ENCODE peak calls at places on chromosomes 12 and 14, in five cellular contexts. One of them, this sample, is unnamed. For H3K4me1, the result is how much of the 10 kb centered on the place peaks cover.

GRCh38 chr14:85471744-85472143 is 58.2 kb upstream of the FLRT2 start:
- DNase-seq in pancreas: peak
- DNase-seq in psoas muscle: no peak
- DNase-seq in heart left ventricle: no peak
- DNase-seq in lung: peak
- DNase-seq in this sample: peak

GRCh38 chr12:106759526-106760183 is 14.8 kb upstream of the RIC8B start:
- DNase-seq in pancreas: no peak
- DNase-seq in psoas muscle: no peak
- DNase-seq in heart left ventricle: no peak
- DNase-seq in lung: no peak
- DNase-seq in this sample: no peak

GRCh38 chr12:49059385-49060232 is 985 bp downstream of the KMT2D start:
- DNase-seq in pancreas: no peak
- DNase-seq in psoas muscle: peak
- DNase-seq in heart left ventricle: peak
- DNase-seq in lung: no peak
- DNase-seq in this sample: peak

GRCh38 chr12:71219224-71219623 is 61.4 kb upstream of the TSPAN8 start:
- DNase-seq in pancreas: no peak
- DNase-seq in psoas muscle: no peak
- DNase-seq in heart left ventricle: no peak
- DNase-seq in lung: no peak
- DNase-seq in this sample: no peak

GRCh38 chr14:77302926-77303325 is 17.8 kb downstream of the POMT2 start:
- DNase-seq in pancreas: no peak
- DNase-seq in psoas muscle: no peak
- DNase-seq in heart left ventricle: no peak
- DNase-seq in lung: no peak
- DNase-seq in this sample: peak

GRCh38 chr14:84127430-84127829 is 1402.5 kb upstream of the FLRT2 start:
- DNase-seq in pancreas: no peak
- DNase-seq in psoas muscle: no peak
- DNase-seq in heart left ventricle: no peak
- DNase-seq in lung: no peak
- DNase-seq in this sample: no peak

GRCh38 chr14:36504805-36505192 is 15.2 kb downstream of the NKX2-1 start:
- DNase-seq in pancreas: no peak
- DNase-seq in psoas muscle: no peak
- DNase-seq in heart left ventricle: no peak
- DNase-seq in lung: no peak
- DNase-seq in this sample: no peak

GRCh38 chr12:127411141-127411915 is 855.6 kb upstream of the TMEM132C start:
- DNase-seq in pancreas: no peak
- DNase-seq in psoas muscle: no peak
- DNase-seq in heart left ventricle: no peak
- DNase-seq in lung: no peak
- DNase-seq in this sample: no peak

GRCh38 chr12:111440152-111440551 is 34.4 kb downstream of the SH2B3 start:
- DNase-seq in pancreas: no peak
- DNase-seq in psoas muscle: no peak
- DNase-seq in heart left ventricle: no peak
- DNase-seq in lung: no peak
- DNase-seq in this sample: no peak

GRCh38 chr12:121089813-121090430 is 42.8 kb upstream of the P2RX7 start:
- DNase-seq in pancreas: no peak
- DNase-seq in psoas muscle: no peak
- DNase-seq in heart left ventricle: no peak
- DNase-seq in lung: no peak
- DNase-seq in this sample: no peak

GRCh38 chr14:95516554-95517209 is at the start of gene SYNE3:
- DNase-seq in pancreas: no peak
- DNase-seq in psoas muscle: peak
- DNase-seq in heart left ventricle: peak
- DNase-seq in lung: no peak
- DNase-seq in this sample: peak

GRCh38 chr14:98761993-98762392 is 510.0 kb downstream of the BCL11B start:
- DNase-seq in pancreas: no peak
- DNase-seq in psoas muscle: no peak
- DNase-seq in heart left ventricle: no peak
- DNase-seq in lung: no peak
- DNase-seq in this sample: no peak

GRCh38 chr12:25366159-25366558 is 115.4 kb upstream of the KRAS start:
- DNase-seq in pancreas: no peak
- DNase-seq in psoas muscle: no peak
- DNase-seq in heart left ventricle: no peak
- DNase-seq in lung: no peak
- DNase-seq in this sample: no peak

GRCh38 chr12:22046968-22047390 is 961 bp downstream of the CMAS start:
- DNase-seq in pancreas: no peak
- DNase-seq in psoas muscle: no peak
- DNase-seq in heart left ventricle: no peak
- DNase-seq in lung: no peak
- DNase-seq in this sample: peak

GRCh38 chr12:109144224-109144623 is 27.8 kb downstream of the ACACB start:
- DNase-seq in pancreas: no peak
- DNase-seq in psoas muscle: no peak
- DNase-seq in heart left ventricle: no peak
- DNase-seq in lung: no peak
- DNase-seq in this sample: no peak

GRCh38 chr12:94872671-94873367 is 130.7 kb downstream of the NDUFA12 start:
- DNase-seq in pancreas: no peak
- DNase-seq in psoas muscle: no peak
- DNase-seq in heart left ventricle: no peak
- DNase-seq in lung: no peak
- DNase-seq in this sample: no peak

GRCh38 chr14:59245809-59246295 is 57.4 kb downstream of the DAAM1 start:
- DNase-seq in pancreas: no peak
- DNase-seq in psoas muscle: no peak
- DNase-seq in heart left ventricle: no peak
- DNase-seq in lung: no peak
- DNase-seq in this sample: no peak

GRCh38 chr14:65972346-65972745 is 513.8 kb upstream of the CCDC196 start:
- DNase-seq in pancreas: no peak
- DNase-seq in psoas muscle: no peak
- DNase-seq in heart left ventricle: no peak
- DNase-seq in lung: no peak
- DNase-seq in this sample: no peak

GRCh38 chr12:7844131-7844530 is 28.6 kb downstream of the SLC2A14 start:
- DNase-seq in pancreas: no peak
- DNase-seq in psoas muscle: no peak
- DNase-seq in heart left ventricle: no peak
- DNase-seq in lung: no peak
- DNase-seq in this sample: no peak

GRCh38 chr14:81509838-81510452 is 23.7 kb downstream of the SEL1L start:
- DNase-seq in pancreas: no peak
- DNase-seq in psoas muscle: no peak
- DNase-seq in heart left ventricle: no peak
- DNase-seq in lung: no peak
- DNase-seq in this sample: no peak

GRCh38 chr12:53223006-53223305 is 9.1 kb downstream of the RARG start:
- DNase-seq in pancreas: no peak
- DNase-seq in psoas muscle: peak
- DNase-seq in heart left ventricle: no peak
- DNase-seq in lung: no peak
- DNase-seq in this sample: no peak

GRCh38 chr14:89614009-89614691 is 197.1 kb upstream of the FOXN3 start:
- DNase-seq in pancreas: no peak
- DNase-seq in psoas muscle: no peak
- DNase-seq in heart left ventricle: no peak
- DNase-seq in lung: no peak
- DNase-seq in this sample: no peak

DNA sequence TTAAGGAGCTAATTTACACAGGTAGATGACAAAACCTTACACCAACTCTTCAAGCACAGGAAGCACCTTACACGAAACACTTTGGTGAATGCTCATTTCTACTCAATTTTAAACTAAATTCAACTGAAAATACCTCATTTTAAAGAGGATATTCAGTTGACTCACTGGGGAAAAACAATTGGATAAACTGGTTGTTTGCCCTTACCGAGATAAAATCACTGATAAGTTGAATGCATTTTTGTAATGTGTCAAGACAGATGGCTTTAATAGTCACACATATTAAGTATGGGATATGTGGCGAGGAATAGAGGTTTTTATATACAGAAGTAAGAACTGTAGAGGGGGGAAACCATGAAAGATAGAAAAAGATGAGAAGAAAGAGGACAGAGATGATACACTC is 105.4 kb downstream of the HMGA2 start:
- DNase-seq in pancreas: no peak
- DNase-seq in psoas muscle: no peak
- DNase-seq in heart left ventricle: no peak
- DNase-seq in lung: no peak
- DNase-seq in this sample: no peak
- H3K4me1 ChIP-seq in pancreas: under half
- H3K4me1 ChIP-seq in psoas muscle: under half
- H3K4me1 ChIP-seq in heart left ventricle: under half
- H3K4me1 ChIP-seq in lung: under half
- H3K4me1 ChIP-seq in this sample: under half

GRCh38 chr14:86884498-86884897 is 1108.5 kb downstream of the GALC start:
- DNase-seq in pancreas: no peak
- DNase-seq in psoas muscle: no peak
- DNase-seq in heart left ventricle: no peak
- DNase-seq in lung: no peak
- DNase-seq in this sample: no peak

GRCh38 chr14:86882818-86883217 is 1110.2 kb downstream of the GALC start:
- DNase-seq in pancreas: no peak
- DNase-seq in psoas muscle: no peak
- DNase-seq in heart left ventricle: no peak
- DNase-seq in lung: no peak
- DNase-seq in this sample: no peak

GRCh38 chr14:86885280-86885679 is 1107.7 kb downstream of the GALC start:
- DNase-seq in pancreas: no peak
- DNase-seq in psoas muscle: no peak
- DNase-seq in heart left ventricle: no peak
- DNase-seq in lung: no peak
- DNase-seq in this sample: no peak
- TF ChIP-seq CTCF in pancreas: no peak
- TF ChIP-seq CTCF in psoas muscle: no peak
- TF ChIP-seq CTCF in heart left ventricle: no peak
- TF ChIP-seq CTCF in lung: no peak
- TF ChIP-seq CTCF in this sample: no peak

GRCh38 chr14:100849432-100849831 is 23.5 kb downstream of the MEG3 start:
- DNase-seq in pancreas: no peak
- DNase-seq in psoas muscle: no peak
- DNase-seq in heart left ventricle: no peak
- DNase-seq in lung: no peak
- DNase-seq in this sample: peak

GRCh38 chr14:100851586-100851916 is 25.6 kb downstream of the MEG3 start:
- DNase-seq in pancreas: no peak
- DNase-seq in psoas muscle: no peak
- DNase-seq in heart left ventricle: peak
- DNase-seq in lung: no peak
- DNase-seq in this sample: no peak

GRCh38 chr14:100854435-100854834 is 28.5 kb downstream of the MEG3 start:
- DNase-seq in pancreas: no peak
- DNase-seq in psoas muscle: peak
- DNase-seq in heart left ventricle: peak
- DNase-seq in lung: no peak
- DNase-seq in this sample: no peak

GRCh38 chr14:100851946-100852620 is 26.2 kb downstream of the MEG3 start:
- DNase-seq in pancreas: no peak
- DNase-seq in psoas muscle: peak
- DNase-seq in heart left ventricle: peak
- DNase-seq in lung: no peak
- DNase-seq in this sample: no peak

DNA sequence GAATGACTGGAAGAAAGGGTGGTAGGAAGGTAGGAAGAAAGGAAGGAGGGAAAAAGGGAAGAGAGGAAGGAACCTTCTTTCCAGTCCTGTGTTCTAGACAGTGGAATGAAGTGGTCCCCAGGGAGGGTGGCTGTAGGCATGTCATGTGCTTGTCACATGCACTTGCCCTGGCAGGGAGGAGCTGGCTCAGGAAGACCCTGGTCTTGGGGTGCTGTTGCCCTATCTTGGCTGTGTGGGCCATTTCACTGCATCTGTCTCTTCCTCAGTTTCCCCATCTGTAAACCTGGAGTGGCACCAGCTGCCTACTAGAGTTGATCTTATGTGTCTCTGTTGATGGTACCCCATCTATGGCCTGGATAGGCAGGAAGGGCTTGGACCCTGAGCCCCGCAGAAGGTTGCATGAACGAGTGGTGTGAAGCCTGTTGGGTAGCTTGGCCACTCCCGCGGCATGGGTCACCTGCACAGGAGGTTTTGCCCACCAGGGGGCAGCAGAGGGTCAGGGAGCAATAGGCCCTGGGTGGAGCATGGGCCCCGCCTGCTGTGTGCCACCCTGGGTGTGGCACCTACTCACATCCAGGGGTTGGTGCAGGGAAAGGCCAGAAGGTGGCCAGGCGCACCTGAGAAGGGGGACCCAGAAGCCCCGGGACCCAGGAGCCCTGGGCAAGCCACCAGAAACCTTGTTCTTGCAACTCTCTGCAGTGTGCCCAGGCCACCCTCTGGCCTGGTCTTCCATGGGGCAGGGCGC is 25.1 kb downstream of the MEG3 start:
- DNase-seq in pancreas: peak
- DNase-seq in psoas muscle: peak
- DNase-seq in heart left ventricle: peak
- DNase-seq in lung: peak
- DNase-seq in this sample: peak
- H3K27ac ChIP-seq in pancreas: no peak
- H3K27ac ChIP-seq in psoas muscle: no peak
- H3K27ac ChIP-seq in heart left ventricle: no peak
- H3K27ac ChIP-seq in lung: no peak
- H3K27ac ChIP-seq in this sample: no peak

GRCh38 chr12:117100851-117101673 is 1.8 kb upstream of the TESC start:
- DNase-seq in pancreas: no peak
- DNase-seq in psoas muscle: no peak
- DNase-seq in heart left ventricle: no peak
- DNase-seq in lung: no peak
- DNase-seq in this sample: no peak
- H3K4me1 ChIP-seq in pancreas: under half
- H3K4me1 ChIP-seq in psoas muscle: under half
- H3K4me1 ChIP-seq in heart left ventricle: under half
- H3K4me1 ChIP-seq in lung: under half
- H3K4me1 ChIP-seq in this sample: under half

DNA sequence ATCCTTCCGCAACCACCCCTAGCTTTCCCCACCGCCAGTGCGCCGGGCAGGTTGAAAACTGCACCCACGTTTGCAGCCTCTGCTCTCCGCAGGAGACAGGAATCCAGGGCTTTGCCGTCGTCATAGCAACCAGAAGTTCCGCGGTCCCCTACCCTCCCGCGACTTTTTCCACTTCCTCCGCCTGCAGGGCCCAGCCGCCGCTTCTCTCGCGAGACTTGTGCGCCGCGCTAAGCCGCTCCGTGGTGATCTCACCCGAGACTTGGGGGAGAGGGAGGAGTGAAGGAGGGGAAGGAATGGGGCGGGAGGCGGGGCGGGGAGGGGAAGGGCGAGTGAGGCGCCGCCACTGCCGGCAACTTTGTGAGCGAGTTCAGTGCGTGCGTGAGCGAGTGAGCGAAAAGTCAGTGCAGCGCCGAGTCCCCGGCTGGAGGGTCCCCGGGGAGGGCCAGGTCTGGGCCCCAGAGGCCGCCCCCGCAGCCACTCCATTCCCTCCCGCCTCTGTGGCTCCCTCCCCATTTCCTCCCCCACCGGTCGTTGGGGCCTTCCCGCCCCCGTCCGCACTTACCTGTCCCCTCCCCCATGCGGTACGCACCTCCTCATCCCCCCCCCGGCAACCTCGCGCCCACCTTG is 413.0 kb downstream of the PCNX1 start:
- DNase-seq in pancreas: peak
- DNase-seq in psoas muscle: peak
- DNase-seq in heart left ventricle: peak
- DNase-seq in lung: peak
- DNase-seq in this sample: peak
- TF ChIP-seq CTCF in pancreas: no peak
- TF ChIP-seq CTCF in psoas muscle: no peak
- TF ChIP-seq CTCF in heart left ventricle: no peak
- TF ChIP-seq CTCF in lung: no peak
- TF ChIP-seq CTCF in this sample: no peak